ENCODE peak calls at places on chromosomes 3 and 15, in ten cellular contexts. One of them, this sample, is unnamed.

GRCh38 chr15:40843183-40843884 is 514 bp upstream of the SPINT1 start:
- DNase-seq in foreskin fibroblast: no peak
- DNase-seq in tibial artery: no peak
- DNase-seq in GM10248: no peak
- DNase-seq in BE2C: no peak
- DNase-seq in HCT116: no peak
- DNase-seq in cardiac muscle cell: no peak
- DNase-seq in PC-3: no peak
- DNase-seq in WTC11: no peak
- DNase-seq in B cell: no peak
- DNase-seq in this sample: peak; percentile 23

GRCh38 chr3:109874900-109875735 is 537.8 kb upstream of the DPPA4 start:
- DNase-seq in GM10248: no peak
- DNase-seq in tibial artery: no peak
- DNase-seq in foreskin fibroblast: peak; percentile 6
- DNase-seq in WTC11: no peak
- DNase-seq in cardiac muscle cell: no peak
- DNase-seq in HCT116: no peak
- DNase-seq in BE2C: no peak
- DNase-seq in B cell: no peak
- DNase-seq in PC-3: no peak
- DNase-seq in this sample: no peak

GRCh38 chr3:148902173-148902791 is 37.2 kb downstream of the CPA3 start:
- DNase-seq in PC-3: peak; percentile 39
- DNase-seq in tibial artery: no peak
- DNase-seq in HCT116: no peak
- DNase-seq in cardiac muscle cell: no peak
- DNase-seq in GM10248: no peak
- DNase-seq in B cell: no peak
- DNase-seq in BE2C: no peak
- DNase-seq in foreskin fibroblast: peak; percentile 35
- DNase-seq in WTC11: no peak
- DNase-seq in this sample: no peak

GRCh38 chr3:131349946-131350347 is 31.6 kb upstream of the NUDT16 start:
- DNase-seq in cardiac muscle cell: peak; percentile 32
- DNase-seq in HCT116: peak; percentile 21
- DNase-seq in BE2C: peak; percentile 60
- DNase-seq in B cell: no peak
- DNase-seq in PC-3: peak; percentile 89
- DNase-seq in tibial artery: no peak
- DNase-seq in foreskin fibroblast: peak; percentile 89
- DNase-seq in WTC11: no peak
- DNase-seq in GM10248: no peak
- DNase-seq in this sample: no peak

GRCh38 chr3:175325440-175325839 is 466.3 kb downstream of the NAALADL2 start:
- DNase-seq in WTC11: no peak
- DNase-seq in BE2C: no peak
- DNase-seq in foreskin fibroblast: no peak
- DNase-seq in GM10248: peak; percentile 17
- DNase-seq in HCT116: no peak
- DNase-seq in cardiac muscle cell: no peak
- DNase-seq in PC-3: no peak
- DNase-seq in B cell: no peak
- DNase-seq in tibial artery: no peak
- DNase-seq in this sample: no peak

GRCh38 chr15:62068787-62069170 is 2.0 kb downstream of the C2CD4A start:
- DNase-seq in cardiac muscle cell: no peak
- DNase-seq in WTC11: no peak
- DNase-seq in tibial artery: no peak
- DNase-seq in HCT116: no peak
- DNase-seq in GM10248: no peak
- DNase-seq in PC-3: no peak
- DNase-seq in BE2C: no peak
- DNase-seq in B cell: no peak
- DNase-seq in foreskin fibroblast: no peak
- DNase-seq in this sample: no peak

GRCh38 chr3:190108789-190109188 is 11.9 kb downstream of the P3H2 start:
- DNase-seq in B cell: no peak
- DNase-seq in GM10248: no peak
- DNase-seq in foreskin fibroblast: no peak
- DNase-seq in WTC11: no peak
- DNase-seq in PC-3: no peak
- DNase-seq in cardiac muscle cell: no peak
- DNase-seq in HCT116: no peak
- DNase-seq in BE2C: no peak
- DNase-seq in tibial artery: no peak
- DNase-seq in this sample: no peak

GRCh38 chr3:105614288-105615030 is 247.8 kb downstream of the ALCAM start:
- DNase-seq in GM10248: no peak
- DNase-seq in WTC11: no peak
- DNase-seq in foreskin fibroblast: no peak
- DNase-seq in PC-3: no peak
- DNase-seq in B cell: no peak
- DNase-seq in HCT116: no peak
- DNase-seq in BE2C: no peak
- DNase-seq in cardiac muscle cell: peak; percentile 35
- DNase-seq in tibial artery: no peak
- DNase-seq in this sample: no peak

GRCh38 chr15:90974216-90974615 is 19.5 kb downstream of the RCCD1 start:
- DNase-seq in HCT116: no peak
- DNase-seq in WTC11: no peak
- DNase-seq in BE2C: no peak
- DNase-seq in PC-3: no peak
- DNase-seq in B cell: no peak
- DNase-seq in GM10248: no peak
- DNase-seq in tibial artery: no peak
- DNase-seq in cardiac muscle cell: no peak
- DNase-seq in foreskin fibroblast: no peak
- DNase-seq in this sample: no peak

GRCh38 chr3:138042043-138042442 is 32.1 kb downstream of the CLDN18 start:
- DNase-seq in tibial artery: no peak
- DNase-seq in PC-3: peak; percentile 35
- DNase-seq in GM10248: no peak
- DNase-seq in B cell: no peak
- DNase-seq in BE2C: no peak
- DNase-seq in foreskin fibroblast: peak; percentile 78
- DNase-seq in WTC11: no peak
- DNase-seq in HCT116: no peak
- DNase-seq in cardiac muscle cell: no peak
- DNase-seq in this sample: no peak

GRCh38 chr3:57647292-57647940 is 45.5 kb downstream of the DENND6A start:
- DNase-seq in B cell: no peak
- DNase-seq in PC-3: no peak
- DNase-seq in tibial artery: no peak
- DNase-seq in foreskin fibroblast: no peak
- DNase-seq in WTC11: no peak
- DNase-seq in HCT116: no peak
- DNase-seq in cardiac muscle cell: no peak
- DNase-seq in GM10248: no peak
- DNase-seq in BE2C: no peak
- DNase-seq in this sample: no peak

GRCh38 chr3:57652203-57652602 is 40.7 kb downstream of the DENND6A start:
- DNase-seq in WTC11: no peak
- DNase-seq in tibial artery: no peak
- DNase-seq in GM10248: no peak
- DNase-seq in PC-3: no peak
- DNase-seq in foreskin fibroblast: no peak
- DNase-seq in BE2C: peak; percentile 8
- DNase-seq in cardiac muscle cell: no peak
- DNase-seq in HCT116: no peak
- DNase-seq in B cell: no peak
- DNase-seq in this sample: no peak

GRCh38 chr3:57646723-57647122 is 46.2 kb downstream of the DENND6A start:
- DNase-seq in WTC11: no peak
- DNase-seq in GM10248: peak; percentile 19
- DNase-seq in HCT116: peak; percentile 3
- DNase-seq in B cell: no peak
- DNase-seq in cardiac muscle cell: peak; percentile 15
- DNase-seq in BE2C: no peak
- DNase-seq in foreskin fibroblast: peak; percentile 38
- DNase-seq in PC-3: peak; percentile 49
- DNase-seq in tibial artery: no peak
- DNase-seq in this sample: no peak
- TF ChIP-seq CTCF in WTC11: no peak
- TF ChIP-seq CTCF in GM10248: peak; percentile 12
- TF ChIP-seq CTCF in HCT116: no peak
- TF ChIP-seq CTCF in B cell: peak; percentile 13
- TF ChIP-seq CTCF in cardiac muscle cell: peak; percentile 33
- TF ChIP-seq CTCF in BE2C: no peak
- TF ChIP-seq CTCF in foreskin fibroblast: peak; percentile 8
- TF ChIP-seq CTCF in PC-3: peak; percentile 58
- TF ChIP-seq CTCF in tibial artery: no peak
- TF ChIP-seq CTCF in this sample: no peak

GRCh38 chr3:39809181-39809994 is at the start of gene MYRIP:
- DNase-seq in BE2C: peak; percentile 85
- DNase-seq in foreskin fibroblast: no peak
- DNase-seq in GM10248: peak; percentile 65
- DNase-seq in tibial artery: peak; percentile 77
- DNase-seq in WTC11: peak; percentile 76
- DNase-seq in cardiac muscle cell: peak; percentile 91
- DNase-seq in PC-3: peak; percentile 22
- DNase-seq in B cell: no peak
- DNase-seq in HCT116: no peak
- DNase-seq in this sample: peak; percentile 87
- TF ChIP-seq CTCF in BE2C: no peak
- TF ChIP-seq CTCF in foreskin fibroblast: no peak
- TF ChIP-seq CTCF in GM10248: no peak
- TF ChIP-seq CTCF in tibial artery: no peak
- TF ChIP-seq CTCF in WTC11: no peak
- TF ChIP-seq CTCF in cardiac muscle cell: no peak
- TF ChIP-seq CTCF in PC-3: no peak
- TF ChIP-seq CTCF in B cell: no peak
- TF ChIP-seq CTCF in HCT116: no peak
- TF ChIP-seq CTCF in this sample: no peak

GRCh38 chr15:75028991-75029377 is 5.6 kb downstream of the PPCDC start:
- DNase-seq in B cell: no peak
- DNase-seq in HCT116: no peak
- DNase-seq in tibial artery: no peak
- DNase-seq in foreskin fibroblast: no peak
- DNase-seq in cardiac muscle cell: no peak
- DNase-seq in PC-3: no peak
- DNase-seq in WTC11: no peak
- DNase-seq in BE2C: no peak
- DNase-seq in GM10248: no peak
- DNase-seq in this sample: no peak

GRCh38 chr15:75029378-75030022 is 6.1 kb downstream of the PPCDC start:
- DNase-seq in tibial artery: peak; percentile 97
- DNase-seq in HCT116: peak; percentile 51
- DNase-seq in cardiac muscle cell: peak; percentile 92
- DNase-seq in GM10248: peak; percentile 79
- DNase-seq in B cell: peak; percentile 90
- DNase-seq in BE2C: peak; percentile 95
- DNase-seq in foreskin fibroblast: peak; percentile 90
- DNase-seq in PC-3: peak; percentile 89
- DNase-seq in WTC11: peak; percentile 94
- DNase-seq in this sample: peak; percentile 96

GRCh38 chr15:75030023-75030413 is 6.6 kb downstream of the PPCDC start:
- DNase-seq in foreskin fibroblast: peak; percentile 50
- DNase-seq in PC-3: no peak
- DNase-seq in BE2C: no peak
- DNase-seq in cardiac muscle cell: no peak
- DNase-seq in HCT116: no peak
- DNase-seq in tibial artery: peak; percentile 92
- DNase-seq in GM10248: no peak
- DNase-seq in WTC11: no peak
- DNase-seq in B cell: no peak
- DNase-seq in this sample: no peak

GRCh38 chr15:75031773-75032302 is 8.4 kb downstream of the PPCDC start:
- DNase-seq in B cell: no peak
- DNase-seq in PC-3: no peak
- DNase-seq in foreskin fibroblast: no peak
- DNase-seq in HCT116: no peak
- DNase-seq in WTC11: no peak
- DNase-seq in GM10248: no peak
- DNase-seq in BE2C: no peak
- DNase-seq in cardiac muscle cell: no peak
- DNase-seq in tibial artery: no peak
- DNase-seq in this sample: no peak

DNA sequence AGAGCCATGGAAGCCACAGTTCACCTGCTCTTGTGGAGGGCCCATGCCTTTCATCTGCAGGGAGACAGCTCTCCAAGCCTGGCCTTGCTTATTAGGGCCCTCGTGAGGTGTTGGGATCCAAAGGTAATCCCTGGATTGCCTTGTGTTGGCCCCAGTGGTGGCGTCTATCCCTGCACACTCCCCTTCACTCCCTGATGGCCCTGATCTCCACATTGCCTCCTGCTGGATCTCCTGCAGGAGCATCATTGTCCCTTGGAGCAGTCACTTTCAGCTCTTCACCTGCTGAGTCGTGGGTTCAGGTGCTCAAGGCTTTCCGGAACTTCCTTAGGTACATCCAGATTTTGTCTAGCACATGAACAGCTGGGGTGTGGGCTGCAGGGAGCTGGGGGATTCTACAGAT is 7.0 kb downstream of the PPCDC start:
- DNase-seq in cardiac muscle cell: no peak
- DNase-seq in BE2C: no peak
- DNase-seq in WTC11: no peak
- DNase-seq in HCT116: no peak
- DNase-seq in PC-3: no peak
- DNase-seq in B cell: no peak
- DNase-seq in tibial artery: no peak
- DNase-seq in GM10248: no peak
- DNase-seq in foreskin fibroblast: no peak
- DNase-seq in this sample: no peak
- TF ChIP-seq CTCF in cardiac muscle cell: no peak
- TF ChIP-seq CTCF in BE2C: peak; percentile 37
- TF ChIP-seq CTCF in WTC11: no peak
- TF ChIP-seq CTCF in HCT116: peak; percentile 21
- TF ChIP-seq CTCF in PC-3: no peak
- TF ChIP-seq CTCF in B cell: no peak
- TF ChIP-seq CTCF in tibial artery: no peak
- TF ChIP-seq CTCF in GM10248: no peak
- TF ChIP-seq CTCF in foreskin fibroblast: no peak
- TF ChIP-seq CTCF in this sample: no peak

GRCh38 chr3:118734664-118735063 is 300.0 kb downstream of the IGSF11 start:
- DNase-seq in PC-3: no peak
- DNase-seq in BE2C: peak; percentile 17
- DNase-seq in GM10248: no peak
- DNase-seq in WTC11: no peak
- DNase-seq in HCT116: no peak
- DNase-seq in cardiac muscle cell: no peak
- DNase-seq in tibial artery: no peak
- DNase-seq in B cell: no peak
- DNase-seq in foreskin fibroblast: no peak
- DNase-seq in this sample: no peak

GRCh38 chr3:118740722-118741290 is 293.8 kb downstream of the IGSF11 start:
- DNase-seq in WTC11: no peak
- DNase-seq in cardiac muscle cell: no peak
- DNase-seq in foreskin fibroblast: no peak
- DNase-seq in B cell: no peak
- DNase-seq in HCT116: no peak
- DNase-seq in PC-3: no peak
- DNase-seq in GM10248: no peak
- DNase-seq in BE2C: no peak
- DNase-seq in tibial artery: no peak
- DNase-seq in this sample: no peak

DNA sequence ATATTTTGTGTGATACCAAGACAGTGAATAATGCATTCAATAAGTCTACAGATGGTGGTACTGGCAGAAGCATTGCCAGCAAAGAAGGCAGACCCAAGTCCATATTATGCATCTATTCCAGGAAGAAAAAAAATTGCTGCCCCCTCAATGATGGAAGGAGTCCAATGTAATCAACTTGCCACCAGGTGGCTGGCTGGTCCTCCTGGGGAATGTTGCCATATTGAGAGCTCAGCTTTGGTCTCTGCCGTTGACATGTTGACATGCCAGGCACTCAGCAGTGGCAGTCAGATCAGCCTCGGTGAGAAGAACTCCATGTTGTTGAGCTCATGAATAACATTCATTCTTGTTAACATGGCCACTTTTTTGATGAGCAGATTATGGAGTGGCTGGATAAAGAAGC is 298.5 kb downstream of the IGSF11 start:
- DNase-seq in HCT116: no peak
- DNase-seq in foreskin fibroblast: no peak
- DNase-seq in B cell: no peak
- DNase-seq in tibial artery: no peak
- DNase-seq in PC-3: no peak
- DNase-seq in cardiac muscle cell: no peak
- DNase-seq in GM10248: no peak
- DNase-seq in BE2C: no peak
- DNase-seq in WTC11: no peak
- DNase-seq in this sample: no peak
- TF ChIP-seq CTCF in HCT116: no peak
- TF ChIP-seq CTCF in foreskin fibroblast: no peak
- TF ChIP-seq CTCF in B cell: no peak
- TF ChIP-seq CTCF in tibial artery: no peak
- TF ChIP-seq CTCF in PC-3: no peak
- TF ChIP-seq CTCF in cardiac muscle cell: no peak
- TF ChIP-seq CTCF in GM10248: no peak
- TF ChIP-seq CTCF in BE2C: no peak
- TF ChIP-seq CTCF in WTC11: no peak
- TF ChIP-seq CTCF in this sample: no peak